ENCODE peak calls at places on chromosomes 5 and 9, in five cellular contexts. U is aorta, B is left ventricle myocardium inferior, M is cardiac muscle cell, J is OCI-LY7. F is an unnamed sample. For H3K36me3, the result is how much of the 10 kb centered on the place peaks cover.

GRCh38 chr9:2132484-2133082 is 117.4 kb downstream of the SMARCA2 start:
- DNase-seq in B (no peak), U (no peak), J (peak), M (peak), F (peak)

GRCh38 chr5:130549884-130550552 is 615.0 kb downstream of the HINT1 start:
- DNase-seq in U (peak), M (no peak), J (no peak), B (no peak), F (no peak)

GRCh38 chr5:88813805-88814584 is 69.0 kb downstream of the MEF2C start:
- DNase-seq in M (no peak), B (no peak), U (no peak), J (no peak), F (no peak)

GRCh38 chr9:89677696-89678393 is 73.0 kb downstream of the GADD45G start:
- DNase-seq in M (no peak), J (no peak), U (no peak), B (no peak), F (no peak)

GRCh38 chr9:117434568-117434967 is 19.7 kb upstream of the ASTN2 start:
- DNase-seq in U (no peak), J (no peak), B (no peak), M (no peak), F (no peak)

GRCh38 chr9:69885474-69885929 is 64.9 kb downstream of the CFAP95 start:
- DNase-seq in M (no peak), J (no peak), B (no peak), U (no peak), F (no peak)

GRCh38 chr5:124801551-124801950 is 55.1 kb upstream of the ZNF608 start:
- DNase-seq in B (no peak), U (no peak), J (no peak), M (no peak), F (no peak)

GRCh38 chr5:159489779-159490178 is 159.5 kb upstream of the IL12B start:
- DNase-seq in U (no peak), J (no peak), M (no peak), B (no peak), F (no peak)

GRCh38 chr5:154646841-154647759 is 108.1 kb upstream of the LARP1 start:
- DNase-seq in M (no peak), J (no peak), U (peak), B (peak), F (peak)

GRCh38 chr5:54673523-54674225 is 156.1 kb downstream of the SNX18 start:
- DNase-seq in M (peak), J (peak), U (peak), B (peak), F (peak)

GRCh38 chr5:151896041-151896691 is 28.5 kb downstream of the GLRA1 start:
- DNase-seq in U (no peak), B (no peak), J (no peak), M (no peak), F (no peak)

GRCh38 chr9:105418588-105419108 is 29.2 kb upstream of the FSD1L start:
- DNase-seq in J (no peak), B (no peak), M (no peak), U (no peak), F (no peak)

GRCh38 chr5:141986072-141986471 is 17.2 kb downstream of the RNF14 start:
- DNase-seq in B (no peak), M (no peak), U (no peak), J (no peak), F (no peak)

GRCh38 chr9:130927995-130928900 is 10.8 kb downstream of the FIBCD1 start:
- DNase-seq in M (no peak), B (peak), J (no peak), U (no peak), F (peak)

GRCh38 chr9:124208571-124208970 is 49.2 kb upstream of the NEK6 start:
- DNase-seq in U (peak), J (no peak), B (no peak), M (no peak), F (no peak)

GRCh38 chr5:136094189-136094912 is 38.3 kb upstream of the SMAD5 start:
- DNase-seq in B (no peak), U (no peak), J (no peak), M (no peak), F (peak)

GRCh38 chr9:76077537-76077936 is 187.1 kb downstream of the PCSK5 start:
- DNase-seq in U (no peak), J (no peak), B (no peak), M (no peak), F (no peak)

GRCh38 chr9:21017092-21017491 is 14.3 kb downstream of the HACD4 start:
- DNase-seq in M (no peak), U (no peak), B (no peak), J (no peak), F (no peak)

GRCh38 chr9:136138566-136138965 is 19.9 kb upstream of the TMEM250 start:
- DNase-seq in J (peak), B (no peak), U (peak), M (peak), F (peak)

GRCh38 chr5:169374761-169375160 is 73.8 kb upstream of the SLIT3 start:
- DNase-seq in M (no peak), B (no peak), J (no peak), U (no peak), F (no peak)

GRCh38 chr5:64158827-64159226 is 6.8 kb upstream of the RNF180 start:
- DNase-seq in J (no peak), U (no peak), M (no peak), B (no peak), F (no peak)

GRCh38 chr5:68268363-68269130 is 53.0 kb downstream of the PIK3R1 start:
- DNase-seq in M (no peak), J (no peak), B (no peak), U (no peak), F (no peak)

GRCh38 chr5:137370511-137371071 is 128.5 kb downstream of the SPOCK1 start:
- DNase-seq in M (no peak), B (no peak), J (no peak), U (no peak), F (no peak)

GRCh38 chr5:58201922-58202648 is 257.8 kb downstream of the PLK2 start:
- DNase-seq in M (no peak), J (no peak), B (no peak), U (no peak), F (no peak)

GRCh38 chr5:140608730-140609520 is 24.1 kb downstream of the CD14 start:
- DNase-seq in J (no peak), B (peak), M (no peak), U (peak), F (peak)

GRCh38 chr5:177490992-177491391 is 6.4 kb downstream of the PDLIM7 start:
- DNase-seq in U (no peak), M (no peak), J (no peak), B (no peak), F (no peak)
- H3K27ac ChIP-seq in U (no peak), M (no peak), J (no peak), B (no peak), F (no peak)

GRCh38 chr5:181235689-181236366 is 7.9 kb downstream of the RACK1 start:
- DNase-seq in M (no peak), U (no peak), B (no peak), J (no peak), F (no peak)
- H3K36me3 ChIP-seq in M (half or more), U (under half), B (half or more), J (half or more), F (under half)

GRCh38 chr9:4986291-4986690 is 1.2 kb downstream of the JAK2 start:
- DNase-seq in U (no peak), B (no peak), J (peak), M (no peak), F (peak)
- H3K27ac ChIP-seq in U (no peak), B (peak), J (peak), M (peak), F (peak)

GRCh38 chr5:1341863-1342262 is 3.0 kb downstream of the CLPTM1L start:
- DNase-seq in M (no peak), J (peak), U (no peak), B (no peak), F (no peak)
- H3K36me3 ChIP-seq in M (under half), J (half or more), U (under half), B (half or more), F (under half)

DNA sequence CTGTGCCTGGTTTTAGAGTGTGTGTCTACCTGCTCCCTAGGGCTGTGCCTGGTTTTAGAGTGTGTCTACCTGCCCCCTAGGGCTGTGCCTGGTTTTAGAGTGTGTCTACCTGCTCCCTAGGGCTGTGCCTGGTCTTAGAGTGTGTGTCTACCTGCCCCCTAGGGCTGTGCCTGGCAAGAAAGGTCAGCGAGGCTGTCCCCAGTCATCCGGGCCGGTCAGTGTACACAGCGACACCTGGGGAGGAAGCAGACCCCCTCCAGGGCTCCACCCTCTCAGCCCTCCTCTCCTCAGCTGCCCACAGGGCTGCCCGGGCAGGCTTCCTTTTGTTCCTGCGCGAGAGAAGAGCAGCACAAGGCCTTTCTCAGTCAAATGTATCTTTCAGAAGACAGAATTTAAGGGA is 4.1 kb downstream of the NRARP start:
- DNase-seq in B (no peak), U (no peak), M (no peak), J (no peak), F (no peak)
- H3K27ac ChIP-seq in B (peak), U (no peak), M (no peak), J (no peak), F (peak)

GRCh38 chr5:180313677-180314076 is 21.8 kb upstream of the MAPK9 start:
- DNase-seq in B (peak), U (peak), J (no peak), M (no peak), F (peak)
- H3K36me3 ChIP-seq in B (under half), U (under half), J (under half), M (under half), F (under half)

F was measured in small intestine.